ENCODE peak calls at places on chromosomes 11 and 22, in five cellular contexts. One of them, this sample, is unnamed.

GRCh38 chr11:89436071-89436470 is 55.1 kb downstream of the NOX4 start:
- DNase-seq in fibroblast of pulmonary artery: peak; percentile 76
- DNase-seq in NCI-H1417: no peak
- DNase-seq in amniotic stem cell: no peak
- DNase-seq in activated CD8-positive, alpha-beta memory T cell treated with anti-CD3 and anti-CD28 coated beads, Interleukin-2, amount 50 U/mL, for 48 hours: no peak
- DNase-seq in this sample: no peak

GRCh38 chr22:35995345-35995744 is 33.3 kb downstream of the RBFOX2 start:
- DNase-seq in NCI-H1417: no peak
- DNase-seq in fibroblast of pulmonary artery: no peak
- DNase-seq in amniotic stem cell: no peak
- DNase-seq in activated CD8-positive, alpha-beta memory T cell treated with anti-CD3 and anti-CD28 coated beads, Interleukin-2, amount 50 U/mL, for 48 hours: no peak
- DNase-seq in this sample: no peak

GRCh38 chr22:25582946-25583345 is 18.5 kb downstream of the GRK3 start:
- DNase-seq in fibroblast of pulmonary artery: no peak
- DNase-seq in activated CD8-positive, alpha-beta memory T cell treated with anti-CD3 and anti-CD28 coated beads, Interleukin-2, amount 50 U/mL, for 48 hours: no peak
- DNase-seq in amniotic stem cell: no peak
- DNase-seq in NCI-H1417: peak; percentile 1
- DNase-seq in this sample: no peak

GRCh38 chr11:35083181-35084061 is 55.5 kb upstream of the CD44 start:
- DNase-seq in fibroblast of pulmonary artery: peak; percentile 88
- DNase-seq in amniotic stem cell: peak; percentile 95
- DNase-seq in NCI-H1417: peak; percentile 5
- DNase-seq in activated CD8-positive, alpha-beta memory T cell treated with anti-CD3 and anti-CD28 coated beads, Interleukin-2, amount 50 U/mL, for 48 hours: peak; percentile 75
- DNase-seq in this sample: no peak

GRCh38 chr11:62556872-62557631 is 10.4 kb upstream of the AHNAK start:
- DNase-seq in fibroblast of pulmonary artery: no peak
- DNase-seq in amniotic stem cell: no peak
- DNase-seq in activated CD8-positive, alpha-beta memory T cell treated with anti-CD3 and anti-CD28 coated beads, Interleukin-2, amount 50 U/mL, for 48 hours: peak; percentile 80
- DNase-seq in NCI-H1417: no peak
- DNase-seq in this sample: no peak

GRCh38 chr11:112856591-112856990 is 104.6 kb upstream of the NCAM1 start:
- DNase-seq in fibroblast of pulmonary artery: no peak
- DNase-seq in NCI-H1417: no peak
- DNase-seq in activated CD8-positive, alpha-beta memory T cell treated with anti-CD3 and anti-CD28 coated beads, Interleukin-2, amount 50 U/mL, for 48 hours: no peak
- DNase-seq in amniotic stem cell: no peak
- DNase-seq in this sample: no peak

GRCh38 chr11:94876645-94877445 is 96.5 kb downstream of the CWC15 start:
- DNase-seq in NCI-H1417: peak; percentile 76
- DNase-seq in fibroblast of pulmonary artery: peak; percentile 97
- DNase-seq in activated CD8-positive, alpha-beta memory T cell treated with anti-CD3 and anti-CD28 coated beads, Interleukin-2, amount 50 U/mL, for 48 hours: peak; percentile 80
- DNase-seq in amniotic stem cell: peak; percentile 82
- DNase-seq in this sample: no peak

GRCh38 chr22:44336962-44337657 is 24.4 kb upstream of the SHISAL1 start:
- DNase-seq in fibroblast of pulmonary artery: no peak
- DNase-seq in NCI-H1417: peak; percentile 81
- DNase-seq in activated CD8-positive, alpha-beta memory T cell treated with anti-CD3 and anti-CD28 coated beads, Interleukin-2, amount 50 U/mL, for 48 hours: no peak
- DNase-seq in amniotic stem cell: no peak
- DNase-seq in this sample: peak; percentile 90

GRCh38 chr11:119700536-119701346 is 28.3 kb downstream of the NECTIN1 start:
- DNase-seq in fibroblast of pulmonary artery: no peak
- DNase-seq in NCI-H1417: no peak
- DNase-seq in activated CD8-positive, alpha-beta memory T cell treated with anti-CD3 and anti-CD28 coated beads, Interleukin-2, amount 50 U/mL, for 48 hours: no peak
- DNase-seq in amniotic stem cell: no peak
- DNase-seq in this sample: no peak

GRCh38 chr22:41327124-41327523 is 25.8 kb downstream of the ZC3H7B start:
- DNase-seq in NCI-H1417: no peak
- DNase-seq in amniotic stem cell: no peak
- DNase-seq in activated CD8-positive, alpha-beta memory T cell treated with anti-CD3 and anti-CD28 coated beads, Interleukin-2, amount 50 U/mL, for 48 hours: no peak
- DNase-seq in fibroblast of pulmonary artery: no peak
- DNase-seq in this sample: no peak

GRCh38 chr11:134756811-134757540 is 344.9 kb upstream of the B3GAT1 start:
- DNase-seq in activated CD8-positive, alpha-beta memory T cell treated with anti-CD3 and anti-CD28 coated beads, Interleukin-2, amount 50 U/mL, for 48 hours: no peak
- DNase-seq in NCI-H1417: no peak
- DNase-seq in amniotic stem cell: no peak
- DNase-seq in fibroblast of pulmonary artery: no peak
- DNase-seq in this sample: no peak

GRCh38 chr22:40462195-40462988 is 92.0 kb downstream of the SGSM3 start:
- DNase-seq in activated CD8-positive, alpha-beta memory T cell treated with anti-CD3 and anti-CD28 coated beads, Interleukin-2, amount 50 U/mL, for 48 hours: no peak
- DNase-seq in fibroblast of pulmonary artery: no peak
- DNase-seq in NCI-H1417: no peak
- DNase-seq in amniotic stem cell: no peak
- DNase-seq in this sample: no peak

GRCh38 chr11:65639623-65640482 is 2.0 kb downstream of the SIPA1 start:
- DNase-seq in fibroblast of pulmonary artery: no peak
- DNase-seq in activated CD8-positive, alpha-beta memory T cell treated with anti-CD3 and anti-CD28 coated beads, Interleukin-2, amount 50 U/mL, for 48 hours: peak; percentile 78
- DNase-seq in NCI-H1417: no peak
- DNase-seq in amniotic stem cell: no peak
- DNase-seq in this sample: no peak

GRCh38 chr11:71252782-71253730 is 679 bp upstream of the SHANK2 start:
- DNase-seq in amniotic stem cell: no peak
- DNase-seq in activated CD8-positive, alpha-beta memory T cell treated with anti-CD3 and anti-CD28 coated beads, Interleukin-2, amount 50 U/mL, for 48 hours: no peak
- DNase-seq in fibroblast of pulmonary artery: peak; percentile 27
- DNase-seq in NCI-H1417: peak; percentile 45
- DNase-seq in this sample: no peak

GRCh38 chr11:103736323-103736722 is 300.1 kb upstream of the DDI1 start:
- DNase-seq in NCI-H1417: no peak
- DNase-seq in activated CD8-positive, alpha-beta memory T cell treated with anti-CD3 and anti-CD28 coated beads, Interleukin-2, amount 50 U/mL, for 48 hours: no peak
- DNase-seq in fibroblast of pulmonary artery: no peak
- DNase-seq in amniotic stem cell: no peak
- DNase-seq in this sample: no peak

GRCh38 chr11:66488957-66489356 is 8.7 kb downstream of the DPP3 start:
- DNase-seq in NCI-H1417: no peak
- DNase-seq in amniotic stem cell: no peak
- DNase-seq in activated CD8-positive, alpha-beta memory T cell treated with anti-CD3 and anti-CD28 coated beads, Interleukin-2, amount 50 U/mL, for 48 hours: no peak
- DNase-seq in fibroblast of pulmonary artery: no peak
- DNase-seq in this sample: peak; percentile 66

GRCh38 chr11:29271616-29272015 is 745.2 kb downstream of the KCNA4 start:
- DNase-seq in fibroblast of pulmonary artery: no peak
- DNase-seq in amniotic stem cell: no peak
- DNase-seq in activated CD8-positive, alpha-beta memory T cell treated with anti-CD3 and anti-CD28 coated beads, Interleukin-2, amount 50 U/mL, for 48 hours: no peak
- DNase-seq in NCI-H1417: no peak
- DNase-seq in this sample: no peak

GRCh38 chr11:75639752-75640151 is 29.1 kb downstream of the MAP6 start:
- DNase-seq in activated CD8-positive, alpha-beta memory T cell treated with anti-CD3 and anti-CD28 coated beads, Interleukin-2, amount 50 U/mL, for 48 hours: no peak
- DNase-seq in amniotic stem cell: no peak
- DNase-seq in NCI-H1417: peak; percentile 99
- DNase-seq in fibroblast of pulmonary artery: peak; percentile 68
- DNase-seq in this sample: peak; percentile 89